ENCODE peak calls at places on chromosomes 7 and 10, in nine cellular contexts. C is cardiac muscle cell; R is neural crest cell; Q is activated CD4-positive, alpha-beta T cell treated with anti-CD3 and anti-CD28 coated beads, Interleukin-2, amount 50 U/mL, for 1 hour; M is fibroblast of the conjunctiva; F is GM03348; B is GM23248; P is islet precursor cell; H is NCI-H460. U is an unnamed sample.

GRCh38 chr10:123573236-123574147 is 92.7 kb upstream of the GPR26 start:
- DNase-seq in H (peak), M (no peak), B (peak), P (peak), C (peak), F (peak), Q (peak), R (peak), U (peak)

GRCh38 chr10:93277360-93277759 is 203.7 kb downstream of the CYP26A1 start:
- DNase-seq in H (no peak), C (no peak), F (peak), R (no peak), P (no peak), B (peak), M (no peak), Q (no peak), U (no peak)

GRCh38 chr10:119466076-119466475 is 76.4 kb downstream of the RGS10 start:
- DNase-seq in H (no peak), P (no peak), R (no peak), B (no peak), F (no peak), Q (no peak), M (no peak), C (no peak), U (no peak)

GRCh38 chr7:98170944-98171343 is 40.3 kb upstream of the BHLHA15 start:
- DNase-seq in Q (no peak), R (no peak), F (no peak), P (no peak), C (no peak), H (no peak), B (no peak), M (no peak), U (no peak)

GRCh38 chr7:8418627-8419245 is 14.7 kb upstream of the NXPH1 start:
- DNase-seq in P (no peak), H (peak), C (peak), R (peak), F (peak), Q (peak), B (peak), M (peak), U (peak)

GRCh38 chr10:49592726-49593563 is 17.2 kb upstream of the SLC18A3 start:
- DNase-seq in B (peak), F (peak), Q (peak), H (peak), C (peak), P (peak), R (peak), M (peak), U (peak)

GRCh38 chr10:34137955-34138354 is 677.1 kb downstream of the PARD3 start:
- DNase-seq in R (no peak), Q (no peak), F (no peak), M (no peak), C (no peak), H (no peak), P (no peak), B (no peak), U (no peak)

GRCh38 chr7:19957664-19958063 is 184.2 kb upstream of the TMEM196 start:
- DNase-seq in H (peak), M (no peak), F (peak), R (no peak), C (no peak), Q (no peak), P (no peak), B (peak), U (no peak)

GRCh38 chr7:55552320-55553086 is 19.8 kb downstream of the VOPP1 start:
- DNase-seq in R (no peak), C (no peak), P (no peak), H (no peak), B (peak), Q (no peak), F (no peak), M (peak), U (peak)

GRCh38 chr7:55641811-55642210 is 69.5 kb upstream of the VOPP1 start:
- DNase-seq in C (no peak), H (no peak), F (no peak), Q (no peak), M (no peak), P (no peak), B (peak), R (no peak), U (no peak)

U was measured in iPS-NIHi11.